ENCODE peak calls at places on chromosomes 4 and X, in five cellular contexts. R is breast epithelium, A is WERI-Rb-1, B is lung, O is OCI-LY7. H is an unnamed sample.

GRCh38 chr4:76090241-76090691 is 15.8 kb downstream of the ART3 start:
- DNase-seq in O (no peak), A (no peak), R (peak; percentile 27), B (peak; percentile 44), H (no peak)

GRCh38 chr4:147025042-147025441 is 79.4 kb upstream of the TTC29 start:
- DNase-seq in R (no peak), O (no peak), B (no peak), A (no peak), H (no peak)

GRCh38 chr4:53706422-53707032 is 115.2 kb upstream of the LNX1 start:
- DNase-seq in B (no peak), A (no peak), R (no peak), O (peak; percentile 86), H (peak; percentile 56)

GRCh38 chrX:120549483-120550452 is 11.0 kb downstream of the CUL4B start:
- DNase-seq in A (no peak), O (no peak), R (no peak), B (no peak), H (no peak)

GRCh38 chr4:142549726-142550463 is 296.2 kb downstream of the INPP4B start:
- DNase-seq in R (no peak), O (no peak), A (no peak), B (no peak), H (no peak)

GRCh38 chr4:38162240-38162784 is 202.1 kb downstream of the PTTG2 start:
- DNase-seq in B (peak; percentile 31), R (no peak), O (no peak), A (no peak), H (no peak)

GRCh38 chr4:78624048-78624447 is 72.5 kb downstream of the ANXA3 start:
- DNase-seq in O (no peak), R (no peak), B (no peak), A (no peak), H (no peak)

GRCh38 chrX:53089224-53089842 is 4.6 kb upstream of the KANTR start:
- DNase-seq in R (no peak), A (peak; percentile 47), B (no peak), O (peak; percentile 58), H (no peak)

GRCh38 chr4:185542626-185543336 is 7.5 kb upstream of the PDLIM3 start:
- DNase-seq in O (no peak), B (peak; percentile 50), A (no peak), R (no peak), H (no peak)

GRCh38 chrX:19889582-19890342 is 2.4 kb upstream of the SH3KBP1 start:
- DNase-seq in O (no peak), R (no peak), A (peak; percentile 32), B (no peak), H (peak; percentile 58)

GRCh38 chr4:68271851-68272756 is 26.6 kb upstream of the TMPRSS11B start:
- DNase-seq in O (peak; percentile 42), R (no peak), B (no peak), A (no peak), H (peak; percentile 63)

GRCh38 chr4:99968330-99968729 is 18.3 kb upstream of the H2AZ1 start:
- DNase-seq in R (no peak), O (no peak), A (no peak), B (no peak), H (no peak)

GRCh38 chr4:43337707-43338106 is 445.2 kb downstream of the GRXCR1 start:
- DNase-seq in A (no peak), R (no peak), B (no peak), O (no peak), H (no peak)

GRCh38 chrX:2924151-2924550 is 5.0 kb downstream of the ARSD start:
- DNase-seq in O (no peak), R (no peak), A (no peak), B (no peak), H (no peak)

GRCh38 chr4:3666263-3666662 is 99.9 kb upstream of the ADRA2C start:
- DNase-seq in O (peak; percentile 80), B (no peak), R (no peak), A (no peak), H (no peak)

GRCh38 chrX:8738588-8739189 is 6.8 kb upstream of the ANOS1 start:
- DNase-seq in R (no peak), O (peak; percentile 9), A (peak; percentile 45), B (peak; percentile 58), H (peak; percentile 77)

GRCh38 chr4:8697826-8698225 is 105.3 kb downstream of the CPZ start:
- DNase-seq in R (no peak), B (no peak), O (no peak), A (no peak), H (peak; percentile 17)

GRCh38 chr4:61220556-61220955 is 20.4 kb downstream of the ADGRL3 start:
- DNase-seq in B (no peak), R (no peak), O (no peak), A (no peak), H (no peak)

GRCh38 chr4:124862261-124862660 is 149.7 kb upstream of the ANKRD50 start:
- DNase-seq in B (no peak), R (no peak), O (no peak), A (no peak), H (no peak)

GRCh38 chr4:15232725-15233597 is 194.9 kb upstream of the C1QTNF7 start:
- DNase-seq in B (no peak), R (no peak), A (peak; percentile 59), O (no peak), H (no peak)

GRCh38 chr4:154123897-154124296 is 335.0 kb upstream of the SFRP2 start:
- DNase-seq in B (no peak), O (no peak), A (no peak), R (no peak), H (no peak)

DNA sequence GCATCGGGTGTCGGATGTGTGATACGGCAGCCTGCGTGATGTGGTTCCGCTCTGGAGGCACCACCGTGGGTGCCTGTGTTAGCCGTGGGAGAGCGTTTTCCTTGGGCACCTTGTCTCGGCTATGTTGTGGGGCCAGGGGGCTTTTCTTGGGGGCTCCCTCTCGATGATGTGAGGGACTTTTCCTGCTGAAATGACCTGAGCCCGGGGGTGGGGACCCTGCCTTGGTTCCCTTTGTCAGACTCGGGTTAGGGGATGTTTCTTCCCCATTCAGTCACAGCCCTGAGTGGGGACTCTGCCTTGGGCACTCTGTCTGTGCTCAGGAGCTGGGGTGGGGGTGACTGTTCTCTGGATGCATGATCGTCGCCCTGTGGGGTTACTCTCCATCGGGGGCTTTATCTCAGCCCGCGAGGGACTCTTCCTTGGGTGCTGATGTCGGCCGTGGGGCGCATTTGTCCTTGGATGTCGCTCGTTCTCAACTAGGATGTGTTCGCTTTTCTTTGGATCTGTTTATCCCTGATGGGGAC is 26.7 kb downstream of the CT45A3 start:
- DNase-seq in R (no peak), B (no peak), O (no peak), A (no peak), H (no peak)
- H3K9me3 ChIP-seq in R (no peaks in the 10 kb centered on the region), B (no peaks in the 10 kb centered on the region), O (no peaks in the 10 kb centered on the region), A (no peaks in the 10 kb centered on the region), H (no peaks in the 10 kb centered on the region)

GRCh38 chr4:106978046-106978774 is 57.9 kb downstream of the DKK2 start:
- DNase-seq in A (peak; percentile 7), B (no peak), R (no peak), O (no peak), H (peak; percentile 67)
- H3K4me3 ChIP-seq in A (no peak overlapping the region), B (no peak overlapping the region), R (no peak overlapping the region), O (no peak overlapping the region), H (no peak overlapping the region)

GRCh38 chr4:57044279-57044678 is 65.6 kb downstream of the POLR2B start:
- DNase-seq in R (no peak), B (no peak), A (no peak), O (no peak), H (no peak)
- H3K27ac ChIP-seq in R (peak overlapping the region; percentile 6), B (no peak overlapping the region), A (no peak overlapping the region), O (no peak overlapping the region), H (no peak overlapping the region)

DNA sequence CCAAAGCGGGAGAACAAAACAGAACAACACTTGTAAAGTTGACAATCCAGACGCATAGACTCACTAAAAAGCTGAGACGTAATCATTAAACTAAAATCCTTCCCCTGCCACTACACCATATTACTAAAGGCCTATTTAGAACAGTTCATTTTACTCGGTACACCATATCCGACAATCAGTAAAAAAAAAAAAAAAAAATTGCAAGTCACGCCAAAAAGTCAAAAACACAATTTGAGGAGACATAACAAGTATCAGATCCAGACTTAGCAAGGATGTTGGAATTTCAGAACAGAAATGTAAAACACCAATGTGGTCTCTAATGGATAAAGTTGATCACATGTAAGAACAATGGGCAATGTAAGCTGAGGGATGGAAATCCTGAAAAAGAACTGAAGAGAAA is 1899.4 kb downstream of the STIM2 start:
- DNase-seq in O (no peak), B (no peak), A (no peak), R (no peak), H (no peak)
- H3K9me3 ChIP-seq in O (no peaks in the 10 kb centered on the region), B (no peaks in the 10 kb centered on the region), A (no peaks in the 10 kb centered on the region), R (no peaks in the 10 kb centered on the region), H (no peaks in the 10 kb centered on the region)

DNA sequence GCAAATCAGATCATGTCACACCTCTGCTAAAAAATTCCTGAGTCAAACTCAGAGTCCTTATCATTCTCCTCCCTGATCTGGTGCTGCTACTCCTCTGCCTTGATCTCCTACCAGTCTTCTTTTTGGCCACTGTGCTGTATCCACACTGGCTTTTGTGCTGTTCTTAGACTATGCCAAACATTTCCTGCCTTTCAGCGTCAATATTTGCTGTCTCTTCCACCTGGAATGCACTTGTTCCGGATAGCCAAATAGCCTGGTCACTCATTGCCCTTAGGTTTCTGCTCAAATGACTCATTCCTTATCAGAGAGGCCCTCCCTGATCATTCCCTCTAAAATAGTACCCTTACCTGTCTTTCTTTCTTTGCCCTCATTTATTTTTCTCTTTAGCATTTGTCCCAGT is 24.4 kb upstream of the RP2 start:
- DNase-seq in O (no peak), B (no peak), A (no peak), R (no peak), H (no peak)
- H3K4me3 ChIP-seq in O (no peak overlapping the region), B (no peak overlapping the region), A (no peak overlapping the region), R (no peak overlapping the region), H (no peak overlapping the region)

GRCh38 chrX:40261955-40262596 is 164.3 kb upstream of the BCOR start:
- DNase-seq in R (no peak), O (no peak), A (no peak), B (peak; percentile 50), H (no peak)
- H3K27ac ChIP-seq in R (no peak overlapping the region), O (no peak overlapping the region), A (no peak overlapping the region), B (peak overlapping the region; percentile 84), H (no peak overlapping the region)

GRCh38 chrX:64379924-64380323 is 15.3 kb downstream of the MTMR8 start:
- DNase-seq in O (no peak), A (no peak), B (no peak), R (no peak), H (no peak)

DNA sequence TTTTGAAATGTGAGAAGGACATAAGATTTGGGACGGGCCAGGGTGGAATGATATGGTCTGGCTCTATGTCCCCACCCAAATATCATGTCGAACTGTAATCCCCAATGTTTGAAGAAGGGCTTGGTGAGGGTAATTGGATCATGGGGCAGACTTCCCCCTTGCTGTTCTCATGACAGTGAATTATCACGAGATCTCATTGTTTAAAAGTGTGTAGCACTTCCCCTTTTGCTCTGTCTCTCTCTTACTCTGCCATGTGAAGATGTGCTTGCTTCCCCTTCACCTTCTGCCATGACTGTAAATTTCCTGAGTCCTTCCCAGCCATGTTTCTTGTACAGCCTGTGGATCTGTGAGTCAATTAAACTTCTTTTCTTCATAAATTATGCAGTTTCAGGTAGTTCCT is 17.5 kb downstream of the MTMR8 start:
- DNase-seq in O (no peak), B (no peak), A (no peak), R (no peak), H (no peak)
- H3K9me3 ChIP-seq in O (no peaks in the 10 kb centered on the region), B (peaks cover 20% of the 10 kb centered on the region), A (no peaks in the 10 kb centered on the region), R (peaks cover 37% of the 10 kb centered on the region), H (no peaks in the 10 kb centered on the region)

H was measured in endodermal cell.